ENCODE peak calls at places on chromosomes 16 and 17, in six cellular contexts. L, X, N, A, M and J are unnamed samples.

GRCh38 chr16:84449156-84450140 is 55.0 kb downstream of the MEAK7 start:
- DNase-seq in L (no peak), X (no peak), N (no peak), A (no peak), M (no peak), J (no peak)

GRCh38 chr16:57481421-57481820 is 4.9 kb downstream of the DOK4 start:
- DNase-seq in L (no peak), X (no peak), N (no peak), A (no peak), M (no peak), J (no peak)

GRCh38 chr16:69941251-69942098 is 9.7 kb upstream of the CLEC18A start:
- DNase-seq in L (no peak), X (peak; percentile 25), N (no peak), A (no peak), M (no peak), J (no peak)

GRCh38 chr17:313911-314613 is 38.5 kb downstream of the RPH3AL start:
- DNase-seq in L (peak; percentile 10), X (no peak), N (no peak), A (no peak), M (no peak), J (no peak)

GRCh38 chr16:1621851-1622250 is 9.7 kb downstream of the CRAMP1 start:
- DNase-seq in L (no peak), X (no peak), N (no peak), A (no peak), M (no peak), J (no peak)

GRCh38 chr17:77320501-77321256 is 179.9 kb downstream of the SEC14L1 start:
- DNase-seq in L (no peak), X (peak; percentile 42), N (no peak), A (no peak), M (peak; percentile 60), J (peak; percentile 58)

GRCh38 chr16:54282202-54282922 is 4.2 kb downstream of the IRX3 start:
- DNase-seq in L (peak; percentile 43), X (peak; percentile 53), N (no peak), A (no peak), M (no peak), J (peak; percentile 53)

GRCh38 chr16:72108353-72109102 is 14.9 kb downstream of the DHX38 start:
- DNase-seq in L (no peak), X (no peak), N (no peak), A (no peak), M (no peak), J (no peak)

GRCh38 chr17:72691601-72692000 is 400.9 kb downstream of the SLC39A11 start:
- DNase-seq in L (no peak), X (peak; percentile 32), N (no peak), A (peak; percentile 98), M (no peak), J (peak; percentile 77)

DNA sequence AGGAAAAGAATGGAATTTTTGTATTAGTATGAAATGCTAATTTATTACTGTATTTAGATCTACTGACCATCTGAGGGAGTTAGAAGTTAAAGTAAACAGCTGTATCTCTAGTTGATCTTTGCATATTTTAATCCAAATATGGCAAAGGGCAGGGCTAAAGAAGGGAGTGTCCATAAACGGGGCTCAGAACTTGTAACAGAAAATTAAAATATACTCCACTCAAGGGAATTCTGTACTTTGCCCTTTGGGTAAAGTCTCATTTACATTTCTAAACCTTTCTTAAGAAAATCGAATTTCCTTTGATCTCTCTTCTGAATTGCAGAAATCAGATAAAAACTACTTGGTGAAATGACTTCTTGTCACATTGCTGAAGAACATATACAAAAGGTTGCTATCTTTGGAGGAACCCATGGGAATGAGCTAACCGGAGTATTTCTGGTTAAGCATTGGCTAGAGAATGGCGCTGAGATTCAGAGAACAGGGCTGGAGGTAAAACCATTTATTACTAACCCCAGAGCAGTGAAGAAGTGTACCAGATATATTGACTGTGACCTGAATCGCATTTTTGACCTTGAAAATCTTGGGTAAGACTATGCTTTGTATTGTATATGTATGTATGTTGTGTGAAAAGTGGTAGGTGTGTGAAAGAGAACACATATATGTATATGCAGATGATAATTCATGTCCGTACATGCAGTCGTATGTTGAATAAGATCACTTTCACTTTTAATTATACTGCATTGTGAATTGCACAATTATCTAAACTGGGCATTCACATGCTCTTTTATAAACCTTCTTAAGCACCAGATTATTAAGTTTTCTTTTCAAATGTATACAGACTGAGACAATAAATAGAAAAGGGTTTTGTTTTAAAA is at the start of gene ASPA:
- DNase-seq in L (no peak), X (peak; percentile 20), N (peak; percentile 7), A (peak; percentile 3), M (no peak), J (peak; percentile 46)
- H3K4me3 ChIP-seq in L (peak within 1 kb of the TSS; percentile 30), X (peak within 1 kb of the TSS; percentile 22), N (peak within 1 kb of the TSS; percentile 42), A (peak within 1 kb of the TSS; percentile 33), M (no peak within 1 kb of the TSS), J (peak within 1 kb of the TSS; percentile 63)

GRCh38 chr16:82135844-82136243 is 34.2 kb downstream of the MPHOSPH6 start:
- DNase-seq in L (no peak), X (no peak), N (no peak), A (no peak), M (no peak), J (no peak)

GRCh38 chr16:82136956-82137818 is 32.8 kb downstream of the MPHOSPH6 start:
- DNase-seq in L (no peak), X (peak; percentile 56), N (no peak), A (no peak), M (no peak), J (peak; percentile 23)

GRCh38 chr16:82137819-82138177 is 32.2 kb downstream of the MPHOSPH6 start:
- DNase-seq in L (no peak), X (peak; percentile 38), N (no peak), A (no peak), M (no peak), J (peak; percentile 11)

GRCh38 chr16:82134884-82135283 is 35.1 kb downstream of the MPHOSPH6 start:
- DNase-seq in L (no peak), X (no peak), N (no peak), A (no peak), M (no peak), J (no peak)

DNA sequence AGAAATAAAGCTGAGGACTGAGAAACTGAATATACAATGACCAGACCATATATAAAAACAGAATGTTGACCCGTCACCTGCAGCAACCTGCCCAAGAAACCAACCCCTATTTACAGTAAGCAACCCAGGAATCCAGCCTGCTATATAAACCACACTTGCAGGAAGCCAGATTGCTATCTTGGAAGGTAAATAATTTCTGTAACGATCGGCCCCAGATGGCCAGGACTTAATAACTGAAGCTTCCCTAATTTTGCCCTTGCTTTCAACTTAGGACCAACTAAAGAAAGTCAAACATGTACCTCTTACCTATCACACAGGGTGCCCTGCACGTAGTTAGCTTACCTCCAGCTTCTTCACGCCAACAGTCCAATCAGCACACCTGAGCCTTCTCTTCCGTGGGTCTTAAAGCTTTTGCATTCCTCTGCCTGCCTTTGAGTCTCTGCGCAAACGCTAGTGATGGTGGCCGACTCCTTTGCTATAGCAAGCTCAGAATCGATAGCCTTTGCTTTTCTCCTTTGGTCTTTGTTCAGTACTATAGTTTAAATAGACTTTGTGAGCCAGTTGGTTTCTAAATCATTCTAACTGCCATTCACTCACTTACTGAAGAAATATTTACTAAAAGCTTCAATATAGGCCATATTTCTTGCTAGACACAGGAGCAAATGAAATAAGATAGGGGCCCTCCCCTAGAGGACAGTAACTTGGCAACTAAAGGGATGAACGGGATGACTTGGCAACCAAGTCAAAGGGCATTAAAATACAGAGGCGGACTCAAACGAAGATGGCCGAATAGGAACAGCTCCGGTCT is 31.3 kb downstream of the MPHOSPH6 start:
- DNase-seq in L (no peak), X (no peak), N (no peak), A (no peak), M (no peak), J (no peak)
- H3K4me3 ChIP-seq in L (peak overlapping the region; percentile 22), X (no peak overlapping the region), N (peak overlapping the region; percentile 1), A (no peak overlapping the region), M (no peak overlapping the region), J (no peak overlapping the region)

GRCh38 chr17:64741038-64741641 is 79.0 kb upstream of the SMURF2 start:
- DNase-seq in L (no peak), X (peak; percentile 67), N (no peak), A (peak; percentile 76), M (peak; percentile 31), J (peak; percentile 86)
- H3K4me3 ChIP-seq in L (no peak overlapping the region), X (peak overlapping the region; percentile 14), N (no peak overlapping the region), A (no peak overlapping the region), M (no peak overlapping the region), J (no peak overlapping the region)

GRCh38 chr17:36947922-36948716 is 635 bp upstream of the AATF start:
- DNase-seq in L (no peak), X (no peak), N (no peak), A (no peak), M (no peak), J (no peak)
- H3K4me3 ChIP-seq in L (peak overlapping the region; percentile 86), X (peak overlapping the region; percentile 90), N (peak overlapping the region; percentile 95), A (peak overlapping the region; percentile 55), M (peak overlapping the region; percentile 76), J (peak overlapping the region; percentile 89)

DNA sequence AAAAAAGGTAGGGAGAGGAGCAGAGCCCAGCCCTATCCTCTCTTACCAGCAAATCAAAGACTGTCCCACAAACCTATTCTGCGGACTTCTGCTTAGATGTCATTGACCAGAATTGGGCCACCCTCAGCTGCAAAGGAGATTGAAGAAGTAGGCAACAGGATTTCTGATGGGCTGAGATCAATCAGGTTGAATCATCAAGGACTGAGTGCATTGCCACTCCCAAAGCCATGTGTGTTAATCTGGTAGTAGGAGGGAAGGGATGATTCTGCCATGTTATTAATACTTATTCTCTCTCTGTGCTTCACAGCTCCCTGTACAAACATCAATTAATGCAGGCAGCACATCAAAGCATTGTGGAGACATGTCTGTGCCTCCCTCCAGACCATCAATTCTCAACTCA is 11.5 kb downstream of the LRRC3C start:
- DNase-seq in L (no peak), X (no peak), N (no peak), A (no peak), M (no peak), J (no peak)
- H3K4me3 ChIP-seq in L (no peak overlapping the region), X (no peak overlapping the region), N (no peak overlapping the region), A (no peak overlapping the region), M (no peak overlapping the region), J (no peak overlapping the region)

GRCh38 chr17:15257316-15257925 is 7.7 kb downstream of the PMP22 start:
- DNase-seq in L (peak; percentile 78), X (peak; percentile 90), N (peak; percentile 57), A (peak; percentile 72), M (peak; percentile 82), J (peak; percentile 88)
- H3K4me3 ChIP-seq in L (no peak overlapping the region), X (no peak overlapping the region), N (no peak overlapping the region), A (no peak overlapping the region), M (no peak overlapping the region), J (peak overlapping the region; percentile 2)

GRCh38 chr16:19757026-19757425 is 39.0 kb downstream of the IQCK start:
- DNase-seq in L (no peak), X (no peak), N (no peak), A (peak; percentile 58), M (no peak), J (peak; percentile 45)

GRCh38 chr16:19751478-19751877 is 33.4 kb downstream of the IQCK start:
- DNase-seq in L (no peak), X (no peak), N (no peak), A (no peak), M (peak; percentile 51), J (no peak)

GRCh38 chr16:19754644-19755036 is 36.6 kb downstream of the IQCK start:
- DNase-seq in L (no peak), X (no peak), N (no peak), A (no peak), M (no peak), J (no peak)

GRCh38 chr16:19755268-19755667 is 37.2 kb downstream of the IQCK start:
- DNase-seq in L (no peak), X (no peak), N (no peak), A (no peak), M (no peak), J (no peak)

GRCh38 chr16:19753815-19754643 is 36.0 kb downstream of the IQCK start:
- DNase-seq in L (no peak), X (peak; percentile 86), N (no peak), A (peak; percentile 83), M (peak; percentile 28), J (peak; percentile 98)
- H3K4me3 ChIP-seq in L (no peak overlapping the region), X (no peak overlapping the region), N (no peak overlapping the region), A (no peak overlapping the region), M (no peak overlapping the region), J (no peak overlapping the region)

GRCh38 chr16:17481741-17482140 is 11.0 kb upstream of the XYLT1 start:
- DNase-seq in L (no peak), X (no peak), N (no peak), A (no peak), M (no peak), J (no peak)
- H3K4me3 ChIP-seq in L (no peak overlapping the region), X (no peak overlapping the region), N (no peak overlapping the region), A (no peak overlapping the region), M (no peak overlapping the region), J (no peak overlapping the region)